ENCODE peak calls at places on chromosomes 16 and 17, in seven cellular contexts. X is GDM1, I is H7, M is fibroblast of pulmonary artery, U is Peyer's patch, G is NCI-H1092, J is non-pigmented ciliary epithelial cell. T is an unnamed sample.

GRCh38 chr16:86635181-86635580 is 56.8 kb downstream of the FOXL1 start:
- DNase-seq in X (no peak), U (no peak), I (no peak), M (peak; percentile 61), G (no peak), J (no peak), T (no peak)

GRCh38 chr17:28549274-28550132 is 2.9 kb downstream of the UNC119 start:
- DNase-seq in U (peak; percentile 53), M (no peak), I (no peak), X (no peak), J (no peak), G (no peak), T (no peak)

GRCh38 chr17:14198013-14198412 is 38.6 kb downstream of the CDRT15 start:
- DNase-seq in I (peak; percentile 39), X (no peak), J (no peak), U (no peak), M (no peak), G (no peak), T (peak; percentile 65)

GRCh38 chr16:11078812-11079459 is 134.6 kb downstream of the CLEC16A start:
- DNase-seq in U (no peak), G (no peak), M (peak; percentile 89), X (no peak), I (no peak), J (no peak), T (no peak)

GRCh38 chr17:54493691-54494090 is 407.0 kb upstream of the TOM1L1 start:
- DNase-seq in X (no peak), J (no peak), M (no peak), U (no peak), G (no peak), I (no peak), T (no peak)

GRCh38 chr16:30987581-30988190 is 2.7 kb downstream of the HSD3B7 start:
- DNase-seq in G (no peak), I (no peak), M (no peak), U (no peak), J (no peak), X (no peak), T (no peak)

GRCh38 chr17:65297384-65297783 is 160.2 kb downstream of the RGS9 start:
- DNase-seq in U (no peak), J (no peak), G (no peak), X (no peak), M (peak; percentile 60), I (no peak), T (no peak)

GRCh38 chr17:80820331-80820730 is 171.3 kb upstream of the CHMP6 start:
- DNase-seq in M (no peak), X (no peak), I (peak; percentile 50), U (no peak), J (no peak), G (no peak), T (no peak)

GRCh38 chr17:28160610-28161009 is 118.1 kb downstream of the NLK start:
- DNase-seq in J (no peak), M (no peak), X (no peak), G (no peak), I (no peak), U (no peak), T (no peak)

GRCh38 chr16:11706180-11706742 is 36.4 kb downstream of the TXNDC11 start:
- DNase-seq in X (no peak), I (no peak), G (no peak), U (no peak), J (no peak), M (no peak), T (no peak)

GRCh38 chr16:82660078-82660645 is 33.4 kb downstream of the CDH13 start:
- DNase-seq in G (no peak), J (no peak), I (no peak), X (no peak), M (peak; percentile 58), U (no peak), T (no peak)

GRCh38 chr17:78884876-78885667 is 17.9 kb downstream of the CEP295NL start:
- DNase-seq in I (peak; percentile 62), J (no peak), U (no peak), G (no peak), X (no peak), M (no peak), T (no peak)

GRCh38 chr17:28997811-28998210 is 8.0 kb downstream of the SEZ6 start:
- DNase-seq in G (peak; percentile 88), I (no peak), U (no peak), J (no peak), M (no peak), X (no peak), T (no peak)

GRCh38 chr17:77449908-77450741 is 309.4 kb downstream of the SEC14L1 start:
- DNase-seq in M (peak; percentile 86), G (no peak), I (peak; percentile 88), U (peak; percentile 76), X (no peak), J (no peak), T (no peak)

GRCh38 chr17:4003501-4004421 is 39.5 kb upstream of the ATP2A3 start:
- DNase-seq in M (no peak), X (no peak), G (no peak), J (no peak), I (peak; percentile 87), U (no peak), T (no peak)

GRCh38 chr16:81841709-81842108 is 62.6 kb downstream of the PLCG2 start:
- DNase-seq in M (no peak), G (no peak), I (no peak), J (no peak), X (no peak), U (peak; percentile 58), T (no peak)

GRCh38 chr16:52573365-52574104 is 26.6 kb upstream of the TOX3 start:
- DNase-seq in M (no peak), X (no peak), U (no peak), J (no peak), I (no peak), G (no peak), T (no peak)

GRCh38 chr16:88639231-88640038 is 1.1 kb downstream of the IL17C start:
- DNase-seq in X (no peak), J (no peak), M (no peak), U (peak; percentile 61), I (peak; percentile 97), G (no peak), T (peak; percentile 71)

GRCh38 chr17:76927577-76927976 is 59.4 kb downstream of the MGAT5B start:
- DNase-seq in J (no peak), X (no peak), M (no peak), G (no peak), I (no peak), U (no peak), T (no peak)

GRCh38 chr17:76641501-76641900 is 2.1 kb downstream of the ST6GALNAC1 start:
- DNase-seq in M (peak; percentile 44), X (no peak), J (no peak), U (no peak), G (no peak), I (no peak), T (no peak)

GRCh38 chr17:49130891-49131290 is 1.7 kb upstream of the B4GALNT2 start:
- DNase-seq in X (no peak), I (no peak), U (no peak), J (no peak), M (no peak), G (no peak), T (no peak)

GRCh38 chr16:88838566-88838965 is 18.2 kb downstream of the GALNS start:
- DNase-seq in X (no peak), G (no peak), M (no peak), J (no peak), U (no peak), I (no peak), T (no peak)

GRCh38 chr17:34341916-34342315 is 14.4 kb upstream of the CCL13 start:
- DNase-seq in U (no peak), X (no peak), G (no peak), I (no peak), M (no peak), J (no peak), T (no peak)

GRCh38 chr17:69012895-69013805 is 47.6 kb downstream of the ABCA9 start:
- DNase-seq in G (no peak), I (no peak), M (peak; percentile 63), J (peak; percentile 32), U (no peak), X (peak; percentile 38), T (no peak)

GRCh38 chr17:55607736-55608341 is 96.6 kb upstream of the SMIM36 start:
- DNase-seq in M (peak; percentile 77), J (no peak), X (no peak), U (no peak), I (no peak), G (peak; percentile 38), T (peak; percentile 60)

GRCh38 chr17:81462506-81463125 is 50.0 kb downstream of the ACTG1 start:
- DNase-seq in M (no peak), J (no peak), X (no peak), G (no peak), I (no peak), U (no peak), T (no peak)

GRCh38 chr16:53913082-53913870 is 209.3 kb downstream of the FTO start:
- DNase-seq in U (no peak), G (no peak), I (no peak), X (no peak), M (peak; percentile 97), J (peak; percentile 64), T (peak; percentile 37)

GRCh38 chr16:9134739-9135138 is 43.3 kb downstream of the HAPSTR1 start:
- DNase-seq in J (no peak), I (peak; percentile 81), M (peak; percentile 56), U (peak; percentile 58), X (peak; percentile 45), G (peak; percentile 44), T (no peak)

GRCh38 chr17:7183433-7184090 is 4.4 kb upstream of the ASGR1 start:
- DNase-seq in I (peak; percentile 28), M (no peak), G (no peak), U (no peak), J (no peak), X (no peak), T (no peak)

GRCh38 chr17:49496183-49496865 is 1.2 kb downstream of the NGFR start:
- DNase-seq in I (peak; percentile 96), X (peak; percentile 61), J (no peak), G (peak; percentile 29), U (peak; percentile 85), M (peak; percentile 49), T (peak; percentile 60)

GRCh38 chr16:70778901-70779309 is 22.1 kb downstream of the VAC14 start:
- DNase-seq in J (peak; percentile 67), X (no peak), G (no peak), U (peak; percentile 19), M (peak; percentile 88), I (peak; percentile 87), T (peak; percentile 40)

GRCh38 chr17:8581002-8581658 is 49.4 kb downstream of the MYH10 start:
- DNase-seq in X (peak; percentile 26), G (no peak), J (no peak), M (no peak), I (no peak), U (no peak), T (no peak)

GRCh38 chr16:346587-346986 is 5.9 kb downstream of the AXIN1 start:
- DNase-seq in J (no peak), G (no peak), I (no peak), U (no peak), M (peak; percentile 25), X (no peak), T (no peak)

GRCh38 chr17:70464995-70465394 is 295.7 kb downstream of the KCNJ2 start:
- DNase-seq in M (no peak), X (no peak), I (no peak), J (no peak), G (no peak), U (no peak), T (no peak)

GRCh38 chr16:89341697-89342694 is 124.5 kb downstream of the ZNF778 start:
- DNase-seq in U (no peak), J (no peak), M (no peak), I (peak; percentile 48), G (no peak), X (no peak), T (no peak)

GRCh38 chr17:3937359-3937758 is 21.1 kb upstream of the P2RX1 start:
- DNase-seq in U (no peak), X (no peak), G (no peak), J (no peak), I (no peak), M (no peak), T (no peak)

GRCh38 chr17:51374220-51374619 is 113.9 kb downstream of the UTP18 start:
- DNase-seq in J (no peak), M (no peak), I (no peak), U (no peak), G (no peak), X (no peak), T (no peak)

GRCh38 chr16:38941-39892 is 14.2 kb downstream of the POLR3K start:
- DNase-seq in U (peak; percentile 90), I (peak; percentile 48), X (no peak), J (no peak), M (no peak), G (no peak), T (peak; percentile 45)

T was measured in lung.